ENCODE peak calls at places on chromosomes 13 and 19, in seven cellular contexts. G is B cell; E is GM13976; D is thoracic aorta; B is foreskin melanocyte; O is left ventricle myocardium inferior; A is activated CD4-positive, alpha-beta T cell treated with anti-CD3 and anti-CD28 coated beads, Interleukin-2, amount 50 U/mL, for 48 hours. V is an unnamed sample.

GRCh38 chr19:50377051-50377441 is 789 bp downstream of the NR1H2 start:
- DNase-seq in O (no peak), B (no peak), D (no peak), G (no peak), A (peak; percentile 63), E (no peak), V (no peak)

GRCh38 chr13:111402441-111402840 is 82.0 kb downstream of the TEX29 start:
- DNase-seq in B (no peak), D (no peak), A (no peak), E (no peak), G (no peak), O (no peak), V (no peak)

GRCh38 chr13:94674609-94675348 is 37.6 kb downstream of the SOX21 start:
- DNase-seq in A (peak; percentile 71), D (no peak), B (peak; percentile 7), O (no peak), G (no peak), E (peak; percentile 51), V (peak; percentile 16)

GRCh38 chr19:41897820-41898219 is 14.8 kb downstream of the ARHGEF1 start:
- DNase-seq in B (no peak), A (no peak), G (peak; percentile 20), O (no peak), E (no peak), D (no peak), V (no peak)

GRCh38 chr19:45137179-45137761 is 23.5 kb downstream of the NKPD1 start:
- DNase-seq in O (peak; percentile 70), G (peak; percentile 64), A (no peak), E (peak; percentile 89), B (peak; percentile 95), D (no peak), V (no peak)

GRCh38 chr19:35115538-35115951 is at the start of gene FXYD3:
- DNase-seq in D (no peak), E (no peak), O (no peak), G (no peak), B (no peak), A (no peak), V (no peak)

GRCh38 chr13:66036024-66036614 is 1194.0 kb downstream of the PCDH9 start:
- DNase-seq in O (no peak), B (no peak), D (no peak), E (no peak), A (no peak), G (no peak), V (no peak)

GRCh38 chr19:18736415-18737336 is 53.2 kb downstream of the CRTC1 start:
- DNase-seq in A (no peak), G (no peak), O (no peak), B (no peak), D (no peak), E (no peak), V (no peak)

GRCh38 chr13:92805766-92806165 is 420.8 kb upstream of the GPC6 start:
- DNase-seq in G (no peak), E (no peak), A (no peak), D (no peak), O (no peak), B (no peak), V (no peak)

GRCh38 chr19:38735257-38735686 is 9.0 kb downstream of the CAPN12 start:
- DNase-seq in D (no peak), A (peak; percentile 20), G (peak; percentile 83), O (no peak), E (peak; percentile 63), B (no peak), V (no peak)

GRCh38 chr19:18418725-18419194 is 438 bp upstream of the SSBP4 start:
- DNase-seq in O (no peak), D (no peak), G (no peak), A (peak; percentile 50), B (peak; percentile 57), E (no peak), V (no peak)

GRCh38 chr19:10915511-10916091 is 12.8 kb downstream of the YIPF2 start:
- DNase-seq in E (no peak), B (peak; percentile 47), O (no peak), D (no peak), G (peak; percentile 10), A (no peak), V (no peak)

GRCh38 chr13:45393941-45394570 is 24.1 kb downstream of the SLC25A30 start:
- DNase-seq in D (no peak), O (no peak), G (peak; percentile 68), B (peak; percentile 14), E (peak; percentile 64), A (peak; percentile 32), V (no peak)

GRCh38 chr19:33252418-33252962 is 26.8 kb upstream of the SLC7A10 start:
- DNase-seq in D (no peak), E (no peak), O (no peak), B (no peak), G (no peak), A (no peak), V (no peak)

GRCh38 chr19:14168993-14169392 is 32.6 kb upstream of the ASF1B start:
- DNase-seq in E (no peak), B (no peak), G (no peak), D (no peak), O (no peak), A (no peak), V (no peak)

GRCh38 chr19:16161848-16162247 is 11.5 kb downstream of the CIB3 start:
- DNase-seq in O (no peak), D (no peak), A (peak; percentile 54), B (no peak), E (no peak), G (no peak), V (no peak)

GRCh38 chr13:59261928-59262488 is 901.7 kb downstream of the DIAPH3 start:
- DNase-seq in B (peak; percentile 36), D (no peak), G (no peak), O (no peak), A (no peak), E (no peak), V (no peak)